ENCODE peak calls at places on chromosomes 11 and 22, in six cellular contexts. Y is HEK293T; N is Calu3; P is fibroblast of mammary gland; O is activated CD4-positive, alpha-beta T cell treated with anti-CD3 and anti-CD28 coated beads for 24 hours; K is astrocyte of the hippocampus. B is an unnamed sample.

GRCh38 chr11:116874251-116874650 is 36.8 kb upstream of the APOA1 start:
- DNase-seq in Y (no peak), N (no peak), P (peak; percentile 50), O (no peak), K (no peak), B (no peak)

GRCh38 chr11:65424200-65425104 is 1.9 kb downstream of the NEAT1 start:
- DNase-seq in Y (no peak), N (no peak), P (peak; percentile 56), O (peak; percentile 63), K (peak; percentile 70), B (no peak)

GRCh38 chr11:204587-205109 is 2.6 kb downstream of the BET1L start:
- DNase-seq in Y (no peak), N (no peak), P (no peak), O (no peak), K (no peak), B (peak; percentile 0)

GRCh38 chr22:27004434-27004833 is 347.0 kb downstream of the MIAT start:
- DNase-seq in Y (no peak), N (no peak), P (peak; percentile 3), O (no peak), K (no peak), B (no peak)

GRCh38 chr11:120057595-120058581 is 80.0 kb downstream of the TRIM29 start:
- DNase-seq in Y (no peak), N (peak; percentile 16), P (peak; percentile 21), O (no peak), K (peak; percentile 81), B (peak; percentile 80)

GRCh38 chr11:73999581-74000306 is 9.1 kb downstream of the UCP3 start:
- DNase-seq in Y (no peak), N (no peak), P (no peak), O (no peak), K (no peak), B (no peak)

GRCh38 chr11:61091373-61092279 is 10.7 kb upstream of the CD5 start:
- DNase-seq in Y (no peak), N (no peak), P (peak; percentile 31), O (no peak), K (no peak), B (peak; percentile 47)

GRCh38 chr11:2304156-2305139 is 2.6 kb downstream of the TSPAN32 start:
- DNase-seq in Y (no peak), N (no peak), P (no peak), O (no peak), K (no peak), B (no peak)

GRCh38 chr11:12840871-12841516 is 166.8 kb downstream of the TEAD1 start:
- DNase-seq in Y (no peak), N (no peak), P (peak; percentile 51), O (no peak), K (no peak), B (peak; percentile 20)

GRCh38 chr11:123362941-123363340 is 67.1 kb upstream of the GRAMD1B start:
- DNase-seq in Y (no peak), N (no peak), P (no peak), O (no peak), K (no peak), B (no peak)

GRCh38 chr22:36635483-36635882 is 68.1 kb downstream of the CACNG2 start:
- DNase-seq in Y (no peak), N (no peak), P (no peak), O (no peak), K (no peak), B (no peak)

GRCh38 chr11:115334932-115335788 is 169.1 kb downstream of the CADM1 start:
- DNase-seq in Y (no peak), N (no peak), P (peak; percentile 38), O (no peak), K (peak; percentile 46), B (peak; percentile 7)

GRCh38 chr11:31826530-31827438 is 15.7 kb upstream of the PAX6 start:
- DNase-seq in Y (no peak), N (no peak), P (no peak), O (no peak), K (peak; percentile 71), B (peak; percentile 43)

GRCh38 chr22:26616650-26617049 is 1.2 kb downstream of the CRYBB1 start:
- DNase-seq in Y (no peak), N (no peak), P (no peak), O (no peak), K (no peak), B (no peak)

GRCh38 chr11:88410636-88411035 is 73.1 kb upstream of the CTSC start:
- DNase-seq in Y (no peak), N (no peak), P (no peak), O (no peak), K (no peak), B (no peak)

GRCh38 chr22:21766933-21767462 is 31.4 kb upstream of the YPEL1 start:
- DNase-seq in Y (no peak), N (no peak), P (no peak), O (peak; percentile 26), K (no peak), B (no peak)

GRCh38 chr22:43113516-43114251 is 3.1 kb downstream of the BIK start:
- DNase-seq in Y (no peak), N (peak; percentile 54), P (no peak), O (no peak), K (no peak), B (no peak)

GRCh38 chr11:128022007-128022368 is 565.4 kb downstream of the ETS1 start:
- DNase-seq in Y (no peak), N (no peak), P (peak; percentile 68), O (no peak), K (peak; percentile 45), B (peak; percentile 39)

GRCh38 chr11:12359761-12360160 is 17.6 kb upstream of the PARVA start:
- DNase-seq in Y (no peak), N (no peak), P (peak; percentile 20), O (no peak), K (peak; percentile 12), B (no peak)

GRCh38 chr11:33835143-33835878 is 56.6 kb downstream of the LMO2 start:
- DNase-seq in Y (no peak), N (no peak), P (peak; percentile 86), O (no peak), K (peak; percentile 80), B (peak; percentile 64)

GRCh38 chr22:48688366-48688765 is 1139.3 kb downstream of the BRD1 start:
- DNase-seq in Y (no peak), N (no peak), P (no peak), O (no peak), K (no peak), B (no peak)

GRCh38 chr11:67507242-67507890 is 596 bp downstream of the CDK2AP2 start:
- DNase-seq in Y (no peak), N (no peak), P (peak; percentile 74), O (no peak), K (no peak), B (peak; percentile 84)

GRCh38 chr11:126149759-126150236 is 61.7 kb downstream of the RPUSD4 start:
- DNase-seq in Y (no peak), N (no peak), P (no peak), O (no peak), K (no peak), B (peak; percentile 49)

GRCh38 chr11:104736503-104736902 is 161.8 kb downstream of the CASP12 start:
- DNase-seq in Y (no peak), N (no peak), P (no peak), O (no peak), K (no peak), B (no peak)

GRCh38 chr11:125990244-125990643 is 44.4 kb downstream of the VSIG10L2 start:
- DNase-seq in Y (no peak), N (no peak), P (peak; percentile 87), O (no peak), K (peak; percentile 85), B (peak; percentile 56)

GRCh38 chr11:126861796-126862195 is 138.8 kb downstream of the KIRREL3 start:
- DNase-seq in Y (no peak), N (no peak), P (no peak), O (no peak), K (no peak), B (no peak)

GRCh38 chr11:65353900-65354264 is 669 bp upstream of the TIGD3 start:
- DNase-seq in Y (no peak), N (no peak), P (no peak), O (no peak), K (no peak), B (no peak)

GRCh38 chr11:1290052-1291040 is 19.1 kb downstream of the TOLLIP start:
- DNase-seq in Y (no peak), N (no peak), P (no peak), O (no peak), K (no peak), B (no peak)

GRCh38 chr11:69144316-69144715 is 11.4 kb upstream of the SMIM38 start:
- DNase-seq in Y (no peak), N (no peak), P (no peak), O (no peak), K (no peak), B (no peak)

B was measured in Daoy.